ENCODE peak calls at places on chromosomes 6 and 20, in four cellular contexts. One of them, this sample, is unnamed.

GRCh38 chr20:9066196-9066595 is 2.7 kb upstream of the PLCB4 start:
- DNase-seq in Panc1: no peak
- DNase-seq in transverse colon: no peak
- DNase-seq in CD8-positive, alpha-beta memory T cell: no peak
- DNase-seq in this sample: no peak

GRCh38 chr6:157244175-157244574 is 79.1 kb downstream of the TMEM242 start:
- DNase-seq in Panc1: no peak
- DNase-seq in transverse colon: no peak
- DNase-seq in CD8-positive, alpha-beta memory T cell: no peak
- DNase-seq in this sample: peak

GRCh38 chr6:158825951-158826306 is 6.8 kb upstream of the EZR start:
- DNase-seq in Panc1: no peak
- DNase-seq in transverse colon: no peak
- DNase-seq in CD8-positive, alpha-beta memory T cell: no peak
- DNase-seq in this sample: no peak

GRCh38 chr6:116483616-116484015 is 22.4 kb downstream of the CALHM6 start:
- DNase-seq in Panc1: no peak
- DNase-seq in transverse colon: no peak
- DNase-seq in CD8-positive, alpha-beta memory T cell: no peak
- DNase-seq in this sample: no peak

GRCh38 chr20:61963149-61963548 is 102.5 kb downstream of the TAF4 start:
- DNase-seq in Panc1: no peak
- DNase-seq in transverse colon: no peak
- DNase-seq in CD8-positive, alpha-beta memory T cell: no peak
- DNase-seq in this sample: no peak

GRCh38 chr20:13838664-13839063 is 53.8 kb downstream of the NDUFAF5 start:
- DNase-seq in Panc1: no peak
- DNase-seq in transverse colon: no peak
- DNase-seq in CD8-positive, alpha-beta memory T cell: no peak
- DNase-seq in this sample: no peak

GRCh38 chr20:2693286-2693995 is 861 bp downstream of the EBF4 start:
- DNase-seq in Panc1: no peak
- DNase-seq in transverse colon: peak
- DNase-seq in CD8-positive, alpha-beta memory T cell: no peak
- DNase-seq in this sample: peak

GRCh38 chr6:22025468-22026159 is 271.2 kb downstream of the PRL start:
- DNase-seq in Panc1: no peak
- DNase-seq in transverse colon: no peak
- DNase-seq in CD8-positive, alpha-beta memory T cell: no peak
- DNase-seq in this sample: peak

DNA sequence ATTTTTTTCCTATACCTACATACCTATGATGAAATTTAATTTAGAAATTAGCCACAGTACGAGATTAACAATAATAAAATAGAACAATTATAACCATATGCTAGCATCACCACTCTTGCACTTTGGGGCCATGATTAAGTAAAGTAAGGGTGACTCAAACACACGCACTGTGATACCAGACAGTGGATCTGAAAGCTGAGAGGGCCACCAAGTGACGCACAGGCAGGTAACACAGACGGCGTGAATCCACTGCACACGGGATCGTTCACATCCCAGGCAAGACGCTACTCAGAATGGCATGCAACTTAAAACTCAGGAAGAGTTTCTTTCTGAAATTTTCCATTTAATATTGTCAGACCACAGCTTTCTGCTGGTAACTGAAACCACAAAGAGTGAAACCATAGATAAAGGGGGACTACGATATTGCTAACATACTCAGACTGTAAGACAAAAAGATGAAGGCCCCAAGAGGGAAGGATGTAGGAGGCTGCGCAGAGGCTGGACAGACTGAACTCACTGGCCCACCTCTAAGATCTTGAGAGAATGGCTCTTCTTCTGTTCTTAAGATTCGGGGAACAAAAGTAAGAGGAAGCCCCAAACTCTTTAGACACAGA is 17.9 kb downstream of the RRBP1 start:
- DNase-seq in Panc1: no peak
- DNase-seq in transverse colon: peak
- DNase-seq in CD8-positive, alpha-beta memory T cell: no peak
- DNase-seq in this sample: peak
- H3K4me3 ChIP-seq in Panc1: no peak
- H3K4me3 ChIP-seq in transverse colon: no peak
- H3K4me3 ChIP-seq in CD8-positive, alpha-beta memory T cell: no peak
- H3K4me3 ChIP-seq in this sample: no peak

DNA sequence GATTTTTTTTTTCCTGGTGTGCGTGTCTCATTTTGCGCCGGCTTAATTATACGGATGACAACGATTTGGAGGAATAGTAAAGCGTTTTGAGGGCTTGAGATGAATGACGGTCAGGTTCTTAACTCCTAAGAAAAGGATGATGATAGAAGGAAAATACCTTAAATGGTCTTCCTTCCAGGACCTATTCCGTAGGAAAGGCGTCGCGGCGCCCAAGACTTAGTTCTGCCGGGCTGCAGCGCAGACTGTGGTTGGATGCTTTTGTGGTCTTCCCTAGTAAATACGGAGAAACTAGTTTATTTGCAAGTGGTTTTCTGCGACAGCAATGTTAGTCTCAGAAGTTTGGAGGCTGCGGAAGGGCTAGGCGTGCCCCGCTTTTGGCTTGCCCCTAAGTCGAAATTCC is 8.4 kb downstream of the GNAS-AS1 start:
- DNase-seq in Panc1: no peak
- DNase-seq in transverse colon: no peak
- DNase-seq in CD8-positive, alpha-beta memory T cell: no peak
- DNase-seq in this sample: no peak
- H3K4me3 ChIP-seq in Panc1: no peak
- H3K4me3 ChIP-seq in transverse colon: no peak
- H3K4me3 ChIP-seq in CD8-positive, alpha-beta memory T cell: no peak
- H3K4me3 ChIP-seq in this sample: no peak

DNA sequence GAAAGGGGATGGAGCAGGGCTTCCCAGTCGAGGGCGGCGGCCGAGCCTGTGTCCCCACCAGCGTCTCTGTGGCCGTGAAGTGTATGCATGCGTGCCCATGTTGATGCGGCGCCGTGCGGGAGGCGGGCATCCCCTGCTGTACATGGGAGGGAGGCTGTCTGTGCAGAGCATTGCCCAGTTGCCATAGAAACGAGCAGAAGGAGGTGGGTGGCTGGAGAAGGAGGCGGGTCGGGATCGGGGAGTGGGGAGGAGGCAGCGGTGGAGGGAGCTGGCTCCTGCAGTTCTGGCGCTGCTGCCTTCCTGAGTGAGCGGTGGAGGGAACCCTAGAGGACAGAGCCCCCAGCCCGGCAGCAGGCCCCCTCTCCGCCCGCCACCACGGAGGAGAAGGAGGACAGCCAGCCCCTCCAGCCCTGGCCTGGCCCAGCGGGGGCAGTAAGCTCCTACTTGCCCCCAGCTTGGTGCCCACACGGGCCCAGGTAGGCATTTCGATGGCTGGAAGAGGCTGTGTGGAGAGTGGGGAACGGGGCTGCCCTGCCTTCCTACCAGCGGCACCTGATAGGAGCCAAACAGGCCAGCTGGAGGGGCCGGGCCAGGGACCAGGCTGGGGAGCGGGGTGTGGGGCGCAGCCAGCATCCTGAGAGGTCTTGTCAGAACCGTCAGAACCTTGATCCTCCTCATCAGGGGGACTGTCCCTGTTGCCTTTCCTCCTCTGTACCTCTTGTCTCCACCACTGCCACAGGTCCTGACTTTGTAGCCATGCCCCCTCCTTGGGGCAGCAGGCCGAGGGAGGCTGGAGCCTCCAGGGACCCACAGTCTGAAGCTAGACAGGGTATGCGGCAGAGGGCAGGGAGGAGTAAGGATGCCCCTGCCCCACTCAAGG is 41.3 kb downstream of the SPDEF start:
- DNase-seq in Panc1: no peak
- DNase-seq in transverse colon: no peak
- DNase-seq in CD8-positive, alpha-beta memory T cell: no peak
- DNase-seq in this sample: no peak
- H3K4me3 ChIP-seq in Panc1: no peak
- H3K4me3 ChIP-seq in transverse colon: no peak
- H3K4me3 ChIP-seq in CD8-positive, alpha-beta memory T cell: no peak
- H3K4me3 ChIP-seq in this sample: no peak

DNA sequence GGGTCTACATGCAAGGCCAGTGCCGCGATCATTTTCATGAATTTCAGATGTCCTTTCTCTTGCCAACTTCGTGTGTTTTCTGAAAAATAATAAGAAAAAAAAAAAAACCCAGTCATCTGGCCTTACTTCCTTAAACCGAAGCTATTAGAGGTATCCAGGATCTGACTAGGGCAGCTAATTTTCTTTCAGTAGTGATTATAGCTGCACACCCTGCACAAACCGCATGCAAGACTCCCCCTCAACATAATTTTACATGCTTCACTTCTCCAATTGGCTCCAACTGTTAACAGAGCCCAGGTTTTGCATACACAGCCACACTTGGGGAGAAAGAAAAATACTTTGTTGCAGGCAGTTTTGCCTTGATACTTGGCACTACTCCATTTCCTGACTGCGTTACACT is 11.8 kb upstream of the F13A1 start:
- DNase-seq in Panc1: no peak
- DNase-seq in transverse colon: no peak
- DNase-seq in CD8-positive, alpha-beta memory T cell: no peak
- DNase-seq in this sample: peak
- H3K4me3 ChIP-seq in Panc1: no peak
- H3K4me3 ChIP-seq in transverse colon: no peak
- H3K4me3 ChIP-seq in CD8-positive, alpha-beta memory T cell: no peak
- H3K4me3 ChIP-seq in this sample: peak